ENCODE peak calls at places on chromosomes 13 and 19, in eight cellular contexts. One of them, this sample, is unnamed.

GRCh38 chr13:76579701-76580100 is 306.5 kb downstream of the KCTD12 start:
- DNase-seq in CD8-positive, alpha-beta T cell: no peak
- DNase-seq in body of pancreas: no peak
- DNase-seq in HL-60: no peak
- DNase-seq in dorsolateral prefrontal cortex: no peak
- DNase-seq in H9: no peak
- DNase-seq in neural progenitor cell: no peak
- DNase-seq in transverse colon: no peak
- DNase-seq in this sample: no peak

GRCh38 chr13:21348771-21349170 is 110.3 kb downstream of the ZDHHC20 start:
- DNase-seq in H9: no peak
- DNase-seq in neural progenitor cell: no peak
- DNase-seq in HL-60: peak; percentile 85
- DNase-seq in dorsolateral prefrontal cortex: no peak
- DNase-seq in body of pancreas: no peak
- DNase-seq in transverse colon: no peak
- DNase-seq in CD8-positive, alpha-beta T cell: no peak
- DNase-seq in this sample: no peak

GRCh38 chr19:55537741-55538111 is 793 bp upstream of the SBK2 start:
- DNase-seq in body of pancreas: no peak
- DNase-seq in HL-60: no peak
- DNase-seq in transverse colon: no peak
- DNase-seq in dorsolateral prefrontal cortex: no peak
- DNase-seq in H9: peak; percentile 72
- DNase-seq in neural progenitor cell: peak; percentile 58
- DNase-seq in CD8-positive, alpha-beta T cell: no peak
- DNase-seq in this sample: no peak

GRCh38 chr19:23787106-23787505 is 28.4 kb upstream of the ZNF681 start:
- DNase-seq in CD8-positive, alpha-beta T cell: no peak
- DNase-seq in dorsolateral prefrontal cortex: no peak
- DNase-seq in H9: no peak
- DNase-seq in neural progenitor cell: no peak
- DNase-seq in transverse colon: peak; percentile 37
- DNase-seq in HL-60: peak; percentile 31
- DNase-seq in body of pancreas: no peak
- DNase-seq in this sample: no peak

GRCh38 chr19:43372462-43372861 is 19.0 kb downstream of the CD177 start:
- DNase-seq in neural progenitor cell: no peak
- DNase-seq in H9: no peak
- DNase-seq in CD8-positive, alpha-beta T cell: no peak
- DNase-seq in HL-60: no peak
- DNase-seq in transverse colon: no peak
- DNase-seq in body of pancreas: no peak
- DNase-seq in dorsolateral prefrontal cortex: no peak
- DNase-seq in this sample: no peak

GRCh38 chr13:21242236-21242635 is 65.8 kb downstream of the MRPL57 start:
- DNase-seq in dorsolateral prefrontal cortex: no peak
- DNase-seq in HL-60: no peak
- DNase-seq in body of pancreas: no peak
- DNase-seq in transverse colon: no peak
- DNase-seq in CD8-positive, alpha-beta T cell: no peak
- DNase-seq in neural progenitor cell: peak; percentile 74
- DNase-seq in H9: peak; percentile 76
- DNase-seq in this sample: no peak

GRCh38 chr13:43044720-43045301 is 21.4 kb downstream of the DNAJC15 start:
- DNase-seq in CD8-positive, alpha-beta T cell: no peak
- DNase-seq in HL-60: no peak
- DNase-seq in neural progenitor cell: no peak
- DNase-seq in H9: no peak
- DNase-seq in transverse colon: no peak
- DNase-seq in body of pancreas: no peak
- DNase-seq in dorsolateral prefrontal cortex: no peak
- DNase-seq in this sample: no peak

GRCh38 chr19:16377521-16377920 is 52.9 kb downstream of the KLF2 start:
- DNase-seq in neural progenitor cell: no peak
- DNase-seq in CD8-positive, alpha-beta T cell: no peak
- DNase-seq in H9: peak; percentile 20
- DNase-seq in HL-60: no peak
- DNase-seq in dorsolateral prefrontal cortex: no peak
- DNase-seq in transverse colon: no peak
- DNase-seq in body of pancreas: no peak
- DNase-seq in this sample: no peak

GRCh38 chr19:30439271-30439750 is 67.1 kb downstream of the ZNF536 start:
- DNase-seq in HL-60: no peak
- DNase-seq in transverse colon: no peak
- DNase-seq in body of pancreas: no peak
- DNase-seq in CD8-positive, alpha-beta T cell: no peak
- DNase-seq in dorsolateral prefrontal cortex: no peak
- DNase-seq in neural progenitor cell: no peak
- DNase-seq in H9: no peak
- DNase-seq in this sample: no peak

GRCh38 chr13:98419786-98420559 is 156.9 kb downstream of the STK24 start:
- DNase-seq in dorsolateral prefrontal cortex: no peak
- DNase-seq in HL-60: no peak
- DNase-seq in neural progenitor cell: no peak
- DNase-seq in H9: no peak
- DNase-seq in CD8-positive, alpha-beta T cell: no peak
- DNase-seq in transverse colon: no peak
- DNase-seq in body of pancreas: no peak
- DNase-seq in this sample: no peak

GRCh38 chr19:46616631-46617322 is 8.1 kb downstream of the PTGIR start:
- DNase-seq in dorsolateral prefrontal cortex: no peak
- DNase-seq in HL-60: peak; percentile 61
- DNase-seq in CD8-positive, alpha-beta T cell: no peak
- DNase-seq in transverse colon: peak; percentile 69
- DNase-seq in H9: peak; percentile 82
- DNase-seq in neural progenitor cell: peak; percentile 83
- DNase-seq in body of pancreas: peak; percentile 96
- DNase-seq in this sample: no peak

GRCh38 chr13:111031531-111031961 is 83.6 kb upstream of the ARHGEF7 start:
- DNase-seq in neural progenitor cell: no peak
- DNase-seq in H9: no peak
- DNase-seq in dorsolateral prefrontal cortex: no peak
- DNase-seq in HL-60: no peak
- DNase-seq in body of pancreas: no peak
- DNase-seq in CD8-positive, alpha-beta T cell: no peak
- DNase-seq in transverse colon: peak; percentile 17
- DNase-seq in this sample: no peak

GRCh38 chr13:36818483-36819063 is 449 bp upstream of the RFXAP start:
- DNase-seq in H9: no peak
- DNase-seq in neural progenitor cell: no peak
- DNase-seq in HL-60: no peak
- DNase-seq in transverse colon: no peak
- DNase-seq in dorsolateral prefrontal cortex: no peak
- DNase-seq in body of pancreas: no peak
- DNase-seq in CD8-positive, alpha-beta T cell: no peak
- DNase-seq in this sample: no peak

GRCh38 chr13:49760555-49760954 is 31.9 kb downstream of the KPNA3 start:
- DNase-seq in transverse colon: no peak
- DNase-seq in HL-60: no peak
- DNase-seq in neural progenitor cell: no peak
- DNase-seq in dorsolateral prefrontal cortex: no peak
- DNase-seq in H9: no peak
- DNase-seq in body of pancreas: no peak
- DNase-seq in CD8-positive, alpha-beta T cell: no peak
- DNase-seq in this sample: no peak

GRCh38 chr19:48713864-48714755 is 5.4 kb downstream of the MAMSTR start:
- DNase-seq in HL-60: peak; percentile 98
- DNase-seq in neural progenitor cell: peak; percentile 100
- DNase-seq in CD8-positive, alpha-beta T cell: peak; percentile 95
- DNase-seq in transverse colon: peak; percentile 99
- DNase-seq in dorsolateral prefrontal cortex: peak; percentile 98
- DNase-seq in body of pancreas: peak; percentile 99
- DNase-seq in H9: peak; percentile 99
- DNase-seq in this sample: peak; percentile 99

GRCh38 chr19:48717059-48717395 is 2.5 kb downstream of the MAMSTR start:
- DNase-seq in dorsolateral prefrontal cortex: no peak
- DNase-seq in HL-60: no peak
- DNase-seq in CD8-positive, alpha-beta T cell: no peak
- DNase-seq in neural progenitor cell: no peak
- DNase-seq in body of pancreas: no peak
- DNase-seq in H9: no peak
- DNase-seq in transverse colon: no peak
- DNase-seq in this sample: no peak

GRCh38 chr19:48715681-48716171 is 3.8 kb downstream of the MAMSTR start:
- DNase-seq in CD8-positive, alpha-beta T cell: no peak
- DNase-seq in body of pancreas: no peak
- DNase-seq in neural progenitor cell: no peak
- DNase-seq in HL-60: no peak
- DNase-seq in H9: peak; percentile 27
- DNase-seq in transverse colon: peak; percentile 37
- DNase-seq in dorsolateral prefrontal cortex: no peak
- DNase-seq in this sample: no peak

GRCh38 chr19:48714759-48715261 is 4.7 kb downstream of the MAMSTR start:
- DNase-seq in neural progenitor cell: no peak
- DNase-seq in HL-60: no peak
- DNase-seq in CD8-positive, alpha-beta T cell: no peak
- DNase-seq in dorsolateral prefrontal cortex: no peak
- DNase-seq in body of pancreas: no peak
- DNase-seq in transverse colon: peak; percentile 65
- DNase-seq in H9: no peak
- DNase-seq in this sample: no peak

DNA sequence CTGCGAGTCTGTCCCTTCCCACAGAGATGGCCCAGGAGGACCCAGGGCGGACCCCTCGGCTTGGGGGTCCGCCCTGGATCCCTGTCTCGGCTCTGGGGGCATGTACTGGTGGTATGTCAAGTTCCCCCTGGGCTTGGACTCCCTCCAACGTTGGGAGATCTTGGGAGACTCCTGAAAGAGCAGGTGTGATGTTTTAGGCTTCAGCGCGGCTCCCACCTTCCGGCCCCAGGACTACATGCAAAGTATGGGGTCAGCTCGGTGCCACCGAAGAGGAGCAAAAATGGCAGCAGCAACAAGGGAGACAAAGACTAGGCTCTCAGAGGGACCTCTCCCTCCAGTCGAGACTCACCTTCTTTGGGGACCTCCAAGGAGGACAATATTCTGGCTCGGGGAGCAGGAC is 4.2 kb downstream of the MAMSTR start:
- DNase-seq in H9: no peak
- DNase-seq in neural progenitor cell: no peak
- DNase-seq in body of pancreas: no peak
- DNase-seq in transverse colon: peak; percentile 44
- DNase-seq in HL-60: no peak
- DNase-seq in dorsolateral prefrontal cortex: no peak
- DNase-seq in CD8-positive, alpha-beta T cell: no peak
- DNase-seq in this sample: no peak
- H3K27ac ChIP-seq in H9: no peak overlapping the region
- H3K27ac ChIP-seq in neural progenitor cell: no peak overlapping the region
- H3K27ac ChIP-seq in body of pancreas: peak overlapping the region; percentile 86
- H3K27ac ChIP-seq in transverse colon: peak overlapping the region; percentile 85
- H3K27ac ChIP-seq in HL-60: no peak overlapping the region
- H3K27ac ChIP-seq in dorsolateral prefrontal cortex: peak overlapping the region; percentile 90
- H3K27ac ChIP-seq in CD8-positive, alpha-beta T cell: no peak overlapping the region
- H3K27ac ChIP-seq in this sample: no peak overlapping the region

GRCh38 chr13:51923983-51924539 is 62.3 kb downstream of the CCDC70 start:
- DNase-seq in dorsolateral prefrontal cortex: no peak
- DNase-seq in CD8-positive, alpha-beta T cell: no peak
- DNase-seq in transverse colon: no peak
- DNase-seq in HL-60: peak; percentile 18
- DNase-seq in body of pancreas: no peak
- DNase-seq in H9: peak; percentile 46
- DNase-seq in neural progenitor cell: peak; percentile 20
- DNase-seq in this sample: no peak
- TF ChIP-seq CTCF in dorsolateral prefrontal cortex: no peak
- TF ChIP-seq CTCF in CD8-positive, alpha-beta T cell: no peak
- TF ChIP-seq CTCF in transverse colon: no peak
- TF ChIP-seq CTCF in HL-60: no peak
- TF ChIP-seq CTCF in body of pancreas: no peak
- TF ChIP-seq CTCF in H9: peak; percentile 61
- TF ChIP-seq CTCF in neural progenitor cell: peak; percentile 39
- TF ChIP-seq CTCF in this sample: peak; percentile 24

GRCh38 chr19:1422943-1423342 is 15.3 kb upstream of the RPS15 start:
- DNase-seq in HL-60: no peak
- DNase-seq in dorsolateral prefrontal cortex: no peak
- DNase-seq in body of pancreas: no peak
- DNase-seq in CD8-positive, alpha-beta T cell: no peak
- DNase-seq in neural progenitor cell: no peak
- DNase-seq in transverse colon: no peak
- DNase-seq in H9: no peak
- DNase-seq in this sample: no peak
- H3K27ac ChIP-seq in HL-60: no peak overlapping the region
- H3K27ac ChIP-seq in dorsolateral prefrontal cortex: no peak overlapping the region
- H3K27ac ChIP-seq in body of pancreas: no peak overlapping the region
- H3K27ac ChIP-seq in CD8-positive, alpha-beta T cell: no peak overlapping the region
- H3K27ac ChIP-seq in neural progenitor cell: no peak overlapping the region
- H3K27ac ChIP-seq in transverse colon: no peak overlapping the region
- H3K27ac ChIP-seq in H9: no peak overlapping the region
- H3K27ac ChIP-seq in this sample: no peak overlapping the region

GRCh38 chr19:50720921-50721291 is 1.3 kb upstream of the SHANK1 start:
- DNase-seq in neural progenitor cell: peak; percentile 38
- DNase-seq in body of pancreas: no peak
- DNase-seq in dorsolateral prefrontal cortex: no peak
- DNase-seq in transverse colon: no peak
- DNase-seq in H9: no peak
- DNase-seq in CD8-positive, alpha-beta T cell: no peak
- DNase-seq in HL-60: peak; percentile 37
- DNase-seq in this sample: no peak
- TF ChIP-seq CTCF in neural progenitor cell: no peak
- TF ChIP-seq CTCF in body of pancreas: no peak
- TF ChIP-seq CTCF in dorsolateral prefrontal cortex: no peak
- TF ChIP-seq CTCF in transverse colon: no peak
- TF ChIP-seq CTCF in H9: peak; percentile 14
- TF ChIP-seq CTCF in CD8-positive, alpha-beta T cell: no peak
- TF ChIP-seq CTCF in HL-60: no peak
- TF ChIP-seq CTCF in this sample: peak; percentile 17

This sample was measured in AG04450.